ENCODE peak calls at places on chromosomes 7 and 10, in eight cellular contexts. A is GM04503, N is hepatocyte, F is retina, V is omental fat pad, T is colonic mucosa, K is psoas muscle, Z is EL. B is an unnamed sample.

GRCh38 chr10:62916157-62916603 is 100.0 kb upstream of the EGR2 start:
- DNase-seq in V (no peak), N (no peak), Z (peak; percentile 57), K (no peak), F (no peak), A (peak; percentile 93), T (no peak), B (no peak)

GRCh38 chr7:106006906-106007305 is 43.8 kb downstream of the CDHR3 start:
- DNase-seq in K (no peak), V (no peak), T (no peak), F (no peak), N (no peak), A (no peak), Z (no peak), B (no peak)

GRCh38 chr10:7444576-7445226 is 33.9 kb upstream of the SFMBT2 start:
- DNase-seq in T (no peak), K (no peak), N (peak; percentile 13), A (no peak), V (no peak), Z (no peak), F (peak; percentile 90), B (no peak)

GRCh38 chr7:50353201-50353600 is 48.7 kb downstream of the IKZF1 start:
- DNase-seq in N (no peak), K (no peak), T (no peak), Z (no peak), A (no peak), F (no peak), V (no peak), B (no peak)

GRCh38 chr7:70133291-70133690 is 535.0 kb downstream of the AUTS2 start:
- DNase-seq in N (no peak), Z (no peak), K (no peak), A (no peak), F (peak; percentile 18), T (no peak), V (no peak), B (no peak)

GRCh38 chr7:20797174-20798080 is 10.7 kb upstream of the SP8 start:
- DNase-seq in A (no peak), V (no peak), Z (no peak), K (peak; percentile 21), F (peak; percentile 74), T (peak; percentile 38), N (no peak), B (no peak)

GRCh38 chr7:48139461-48139860 is 31.8 kb upstream of the ABCA13 start:
- DNase-seq in V (no peak), Z (peak; percentile 35), T (no peak), N (peak; percentile 25), A (no peak), F (no peak), K (no peak), B (no peak)

GRCh38 chr7:133854739-133855138 is 272.4 kb upstream of the LRGUK start:
- DNase-seq in N (peak; percentile 59), K (no peak), T (no peak), Z (peak; percentile 60), V (no peak), F (no peak), A (peak; percentile 14), B (no peak)

GRCh38 chr10:115772606-115773005 is 500.4 kb downstream of the GFRA1 start:
- DNase-seq in N (no peak), Z (peak; percentile 87), K (no peak), V (no peak), A (peak; percentile 31), T (no peak), F (no peak), B (no peak)

GRCh38 chr10:87915406-87915805 is 52.0 kb downstream of the PTEN start:
- DNase-seq in F (no peak), V (no peak), K (no peak), T (no peak), N (no peak), Z (no peak), A (no peak), B (no peak)

GRCh38 chr10:663844-664243 is 25.6 kb downstream of the DIP2C start:
- DNase-seq in V (no peak), K (no peak), F (peak; percentile 70), A (no peak), Z (no peak), T (no peak), N (no peak), B (no peak)

GRCh38 chr10:91709394-91709798 is 76.5 kb upstream of the PPP1R3C start:
- DNase-seq in N (no peak), V (no peak), F (no peak), T (no peak), K (no peak), A (no peak), Z (peak; percentile 18), B (no peak)

GRCh38 chr10:95469676-95470075 is 91.5 kb downstream of the SORBS1 start:
- DNase-seq in F (no peak), T (no peak), K (no peak), Z (no peak), N (no peak), V (no peak), A (no peak), B (no peak)

GRCh38 chr7:112665709-112666108 is 124.5 kb downstream of the TMEM168 start:
- DNase-seq in T (peak; percentile 38), K (no peak), F (no peak), Z (no peak), A (no peak), V (no peak), N (peak; percentile 43), B (peak; percentile 68)

GRCh38 chr10:32995751-32996150 is 37.7 kb upstream of the ITGB1 start:
- DNase-seq in N (no peak), V (no peak), Z (no peak), T (no peak), A (no peak), F (no peak), K (no peak), B (no peak)

GRCh38 chr10:124568858-124569622 is 107.4 kb downstream of the LHPP start:
- DNase-seq in V (no peak), F (peak; percentile 40), Z (no peak), T (no peak), K (peak; percentile 12), A (no peak), N (no peak), B (no peak)

GRCh38 chr7:114426824-114427223 is 12.2 kb downstream of the FOXP2 start:
- DNase-seq in K (no peak), T (no peak), F (no peak), Z (no peak), V (no peak), A (no peak), N (peak; percentile 34), B (no peak)

GRCh38 chr10:60964257-60965235 is 20.6 kb upstream of the RHOBTB1 start:
- DNase-seq in K (peak; percentile 59), V (no peak), F (peak; percentile 45), A (peak; percentile 70), Z (peak; percentile 84), T (peak; percentile 75), N (peak; percentile 85), B (peak; percentile 20)

GRCh38 chr10:120406380-120406779 is 50.6 kb upstream of the PLPP4 start:
- DNase-seq in T (peak; percentile 70), F (no peak), Z (no peak), K (no peak), A (no peak), V (no peak), N (peak; percentile 34), B (no peak)

GRCh38 chr7:90303241-90303640 is 17.9 kb downstream of the FAM237B start:
- DNase-seq in T (no peak), V (no peak), K (no peak), N (no peak), F (no peak), Z (no peak), A (no peak), B (no peak)

GRCh38 chr7:34104992-34105391 is 199.7 kb downstream of the BMPER start:
- DNase-seq in T (no peak), Z (no peak), K (no peak), A (no peak), F (no peak), V (no peak), N (no peak), B (no peak)

GRCh38 chr10:110843031-110843430 is 28.7 kb upstream of the PDCD4 start:
- DNase-seq in F (no peak), Z (no peak), V (no peak), K (no peak), N (no peak), T (peak; percentile 53), A (no peak), B (no peak)

GRCh38 chr10:103928784-103929183 is 10.8 kb upstream of the STN1 start:
- DNase-seq in V (no peak), F (no peak), K (no peak), T (no peak), Z (no peak), A (no peak), N (no peak), B (no peak)

GRCh38 chr7:106345421-106346166 is 60.8 kb upstream of the NAMPT start:
- DNase-seq in V (no peak), N (no peak), T (no peak), F (no peak), K (no peak), A (no peak), Z (peak; percentile 38), B (no peak)

GRCh38 chr10:116774728-116775151 is 32.4 kb upstream of the HSPA12A start:
- DNase-seq in T (peak; percentile 42), F (no peak), V (no peak), K (no peak), Z (no peak), A (no peak), N (no peak), B (no peak)

GRCh38 chr10:44033008-44033407 is 351.9 kb downstream of the CXCL12 start:
- DNase-seq in N (no peak), Z (peak; percentile 36), V (no peak), K (no peak), T (no peak), F (no peak), A (no peak), B (no peak)

GRCh38 chr10:46216836-46217748 is 69.7 kb upstream of the ANTXRL start:
- DNase-seq in K (no peak), T (peak; percentile 12), F (no peak), N (no peak), V (no peak), Z (no peak), A (no peak), B (no peak)

GRCh38 chr10:91629715-91630549 is 2.9 kb downstream of the PPP1R3C start:
- DNase-seq in F (no peak), A (no peak), K (no peak), N (no peak), V (no peak), Z (no peak), T (no peak), B (no peak)

GRCh38 chr10:63208981-63209380 is 75.9 kb downstream of the NRBF2 start:
- DNase-seq in V (no peak), F (no peak), A (no peak), Z (peak; percentile 65), T (no peak), N (no peak), K (no peak), B (peak; percentile 3)

GRCh38 chr7:191105-192034 is 1.0 kb upstream of the FAM20C start:
- DNase-seq in A (peak; percentile 57), N (peak; percentile 68), F (peak; percentile 79), Z (peak; percentile 75), V (no peak), K (peak; percentile 60), T (peak; percentile 39), B (peak; percentile 75)

GRCh38 chr7:2666588-2667250 is 21.3 kb upstream of the AMZ1 start:
- DNase-seq in Z (no peak), A (no peak), T (peak; percentile 63), N (no peak), F (no peak), V (no peak), K (no peak), B (no peak)

GRCh38 chr10:35386594-35387174 is 50.4 kb downstream of the CCNY start:
- DNase-seq in Z (peak; percentile 50), K (no peak), V (no peak), F (no peak), N (peak; percentile 43), T (peak; percentile 56), A (no peak), B (no peak)

GRCh38 chr7:16317406-16317805 is 103.9 kb downstream of the CRPPA start:
- DNase-seq in Z (no peak), T (no peak), N (no peak), A (no peak), K (no peak), V (no peak), F (no peak), B (no peak)

GRCh38 chr10:63425512-63425911 is 40.3 kb downstream of the JMJD1C start:
- DNase-seq in F (no peak), Z (no peak), K (no peak), A (no peak), V (no peak), N (no peak), T (no peak), B (no peak)

B was measured in NCI-H524.